ENCODE peak calls at places on chromosomes 16 and 17, in six cellular contexts. Y, C, P, M, N and E are unnamed samples.

GRCh38 chr16:31127182-31127581 is 8.3 kb downstream of the PRSS8 start:
- DNase-seq in C (no peak), N (no peak), P (no peak), M (no peak), Y (no peak), E (no peak)

GRCh38 chr17:45436161-45436560 is 3.5 kb upstream of the ARHGAP27 start:
- DNase-seq in C (no peak), P (no peak), Y (peak; percentile 47), M (no peak), N (peak; percentile 41), E (no peak)

GRCh38 chr16:11452746-11453344 is 107.6 kb downstream of the RMI2 start:
- DNase-seq in P (no peak), N (no peak), M (no peak), Y (no peak), C (no peak), E (no peak)

GRCh38 chr17:64786337-64786736 is 124.2 kb upstream of the SMURF2 start:
- DNase-seq in M (no peak), C (no peak), Y (no peak), P (no peak), N (peak; percentile 72), E (peak; percentile 5)

GRCh38 chr17:44988256-44988942 is 20.3 kb upstream of the C1QL1 start:
- DNase-seq in Y (no peak), M (no peak), P (no peak), N (no peak), C (no peak), E (no peak)

GRCh38 chr17:29046440-29046839 is 3.5 kb downstream of the PIPOX start:
- DNase-seq in M (no peak), N (no peak), C (no peak), Y (no peak), P (no peak), E (no peak)

GRCh38 chr17:32275060-32276042 is 9.7 kb downstream of the RHBDL3 start:
- DNase-seq in M (no peak), N (peak; percentile 87), Y (peak; percentile 82), C (no peak), P (no peak), E (no peak)

GRCh38 chr17:2157081-2157480 is 102.2 kb downstream of the HIC1 start:
- DNase-seq in N (no peak), Y (no peak), P (no peak), M (no peak), C (no peak), E (no peak)

DNA sequence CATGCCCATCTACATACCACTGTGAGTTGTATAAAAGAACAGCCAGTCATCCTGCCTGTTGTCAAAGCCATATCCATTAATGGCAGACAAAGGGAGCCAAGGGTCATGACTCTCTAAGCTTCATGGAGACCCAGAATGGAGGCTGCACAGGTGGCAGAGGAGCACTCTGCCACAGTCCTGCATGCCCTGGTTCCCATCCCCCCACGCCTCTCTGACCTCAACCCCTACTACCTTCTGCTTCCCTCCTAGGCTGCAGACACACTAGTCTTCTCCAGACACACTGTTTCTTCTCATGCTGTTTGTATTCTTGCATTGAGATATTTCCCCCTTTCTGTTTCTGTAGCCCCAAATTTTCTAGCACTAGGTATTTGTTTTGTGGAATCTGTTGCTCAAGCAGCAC is 27.2 kb downstream of the SHISA6 start:
- DNase-seq in M (no peak), Y (no peak), C (no peak), N (no peak), P (no peak), E (no peak)
- H3K9me3 ChIP-seq in M (peaks cover 8% of the 10 kb centered on the region), Y (no peaks in the 10 kb centered on the region), C (peaks cover 7% of the 10 kb centered on the region), N (peaks cover 4% of the 10 kb centered on the region), P (no peaks in the 10 kb centered on the region), E (no peaks in the 10 kb centered on the region)

GRCh38 chr16:35391328-35391727 is 1931.9 kb downstream of the TP53TG3F start:
- DNase-seq in N (no peak), M (no peak), C (no peak), P (no peak), Y (no peak), E (no peak)

GRCh38 chr16:35386619-35387018 is 1927.2 kb downstream of the TP53TG3F start:
- DNase-seq in P (no peak), Y (no peak), M (no peak), C (no peak), N (no peak), E (no peak)
- H3K9me3 ChIP-seq in P (no peaks in the 10 kb centered on the region), Y (no peaks in the 10 kb centered on the region), M (no peaks in the 10 kb centered on the region), C (peaks cover 12% of the 10 kb centered on the region), N (no peaks in the 10 kb centered on the region), E (no peaks in the 10 kb centered on the region)

DNA sequence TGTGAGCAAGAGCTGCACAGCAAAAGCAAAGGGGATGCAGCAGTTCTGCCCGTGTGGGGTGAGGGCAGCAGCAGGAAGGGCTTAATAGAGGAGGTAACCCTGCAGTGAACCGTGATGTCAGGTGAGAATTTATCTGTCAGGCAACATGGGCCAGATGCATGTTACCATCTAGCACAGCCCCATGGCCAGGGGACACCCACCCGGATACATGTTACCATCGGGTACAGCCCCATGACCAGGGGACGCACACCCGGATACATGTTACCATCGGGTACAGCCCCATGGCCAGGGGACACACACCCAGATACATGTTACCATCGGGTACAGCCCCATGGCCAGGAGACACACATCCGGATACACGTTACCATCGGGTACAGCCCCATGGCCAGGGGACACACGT is 99.4 kb downstream of the RBFOX3 start:
- DNase-seq in Y (no peak), M (no peak), P (no peak), C (no peak), N (no peak), E (no peak)
- H3K9me3 ChIP-seq in Y (no peaks in the 10 kb centered on the region), M (no peaks in the 10 kb centered on the region), P (no peaks in the 10 kb centered on the region), C (no peaks in the 10 kb centered on the region), N (no peaks in the 10 kb centered on the region), E (no peaks in the 10 kb centered on the region)

GRCh38 chr16:3189869-3190268 is 1.9 kb downstream of the OR1F1 start:
- DNase-seq in N (no peak), C (no peak), Y (no peak), P (no peak), M (no peak), E (no peak)
- H3K9me3 ChIP-seq in N (no peaks in the 10 kb centered on the region), C (peaks cover 5% of the 10 kb centered on the region), Y (no peaks in the 10 kb centered on the region), P (no peaks in the 10 kb centered on the region), M (peaks cover 31% of the 10 kb centered on the region), E (peaks cover 2% of the 10 kb centered on the region)

GRCh38 chr17:27083408-27084185 is 210.3 kb upstream of the WSB1 start:
- DNase-seq in Y (no peak), M (no peak), C (no peak), P (no peak), N (no peak), E (no peak)
- H3K9me3 ChIP-seq in Y (no peaks in the 10 kb centered on the region), M (no peaks in the 10 kb centered on the region), C (no peaks in the 10 kb centered on the region), P (no peaks in the 10 kb centered on the region), N (no peaks in the 10 kb centered on the region), E (no peaks in the 10 kb centered on the region)

DNA sequence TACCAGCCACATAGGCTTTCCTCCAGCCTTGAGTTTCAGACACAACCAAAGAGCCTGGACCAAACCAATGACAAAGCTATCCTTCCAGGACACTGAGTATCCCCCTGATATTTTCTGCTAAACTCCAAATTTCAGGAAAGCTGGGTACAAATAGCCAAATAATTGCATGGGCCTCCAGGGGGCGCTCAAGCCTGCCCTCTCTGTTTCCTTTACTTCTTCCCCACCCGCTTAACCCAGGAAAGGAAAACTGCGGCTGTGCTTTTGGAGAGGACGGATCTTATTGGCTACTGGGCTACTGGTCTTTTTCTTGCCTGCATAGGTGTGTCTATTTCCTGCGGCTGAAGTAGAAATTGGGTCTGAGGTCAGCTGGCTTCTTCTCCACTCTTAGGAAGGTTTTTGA is 30.1 kb downstream of the GNGT2 start:
- DNase-seq in M (peak; percentile 73), Y (peak; percentile 85), P (peak; percentile 54), C (peak; percentile 63), N (peak; percentile 88), E (peak; percentile 46)
- H3K9me3 ChIP-seq in M (peaks cover 29% of the 10 kb centered on the region), Y (no peaks in the 10 kb centered on the region), P (peaks cover 11% of the 10 kb centered on the region), C (peaks cover 23% of the 10 kb centered on the region), N (peaks cover 15% of the 10 kb centered on the region), E (peaks cover 12% of the 10 kb centered on the region)

GRCh38 chr17:3738562-3739295 is 15.0 kb downstream of the HASPIN start:
- DNase-seq in N (no peak), M (peak; percentile 73), C (peak; percentile 57), Y (peak; percentile 82), P (peak; percentile 46), E (peak; percentile 38)

GRCh38 chr17:3732171-3732570 is 8.5 kb downstream of the HASPIN start:
- DNase-seq in Y (no peak), C (no peak), N (no peak), P (no peak), M (no peak), E (no peak)

GRCh38 chr17:3730881-3731429 is 7.3 kb downstream of the HASPIN start:
- DNase-seq in M (no peak), P (no peak), C (no peak), Y (no peak), N (no peak), E (no peak)

GRCh38 chr17:3739422-3740124 is 15.9 kb downstream of the HASPIN start:
- DNase-seq in N (no peak), M (no peak), Y (peak; percentile 43), C (no peak), P (no peak), E (no peak)

DNA sequence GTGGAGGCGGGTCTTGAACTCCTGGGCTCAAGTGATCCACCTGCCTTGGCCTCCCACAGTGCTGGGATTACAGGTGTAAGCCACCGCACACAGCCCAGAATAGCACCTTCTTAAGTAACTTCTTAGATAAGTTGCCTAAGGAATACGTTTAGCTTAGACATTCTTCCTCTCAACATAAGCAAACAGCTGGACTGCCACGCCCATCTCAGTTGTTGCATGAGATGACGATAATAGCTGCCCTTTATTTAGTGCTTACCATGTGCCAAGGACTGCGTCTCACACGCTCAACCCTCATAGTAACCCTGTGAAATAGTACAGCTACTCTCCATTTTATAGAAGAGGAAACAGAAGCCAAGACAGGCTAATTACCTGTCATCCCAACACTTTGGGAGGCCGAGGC is 11.8 kb downstream of the HASPIN start:
- DNase-seq in P (no peak), C (no peak), N (no peak), M (no peak), Y (no peak), E (no peak)
- H3K9me3 ChIP-seq in P (no peaks in the 10 kb centered on the region), C (no peaks in the 10 kb centered on the region), N (no peaks in the 10 kb centered on the region), M (no peaks in the 10 kb centered on the region), Y (no peaks in the 10 kb centered on the region), E (no peaks in the 10 kb centered on the region)